ENCODE peak calls at places on chromosomes 12 and 14, in four cellular contexts. One of them, this sample, is unnamed.

GRCh38 chr14:80636071-80636470 is 305.5 kb downstream of the CEP128 start:
- DNase-seq in uterus: no peak
- DNase-seq in GM04504: no peak
- DNase-seq in activated naive CD4-positive, alpha-beta T cell treated with anti-CD3 and anti-CD28 coated beads, Interleukin-2, amount 10 ng/mL, durations not matched to agents 7 days and 5 days: no peak
- DNase-seq in this sample: no peak

GRCh38 chr14:63852271-63852816 is 460 bp upstream of the SYNE2 start:
- DNase-seq in uterus: no peak
- DNase-seq in GM04504: no peak
- DNase-seq in activated naive CD4-positive, alpha-beta T cell treated with anti-CD3 and anti-CD28 coated beads, Interleukin-2, amount 10 ng/mL, durations not matched to agents 7 days and 5 days: no peak
- DNase-seq in this sample: no peak

GRCh38 chr14:35221462-35221861 is 70.7 kb upstream of the PSMA6 start:
- DNase-seq in uterus: no peak
- DNase-seq in GM04504: no peak
- DNase-seq in activated naive CD4-positive, alpha-beta T cell treated with anti-CD3 and anti-CD28 coated beads, Interleukin-2, amount 10 ng/mL, durations not matched to agents 7 days and 5 days: no peak
- DNase-seq in this sample: no peak

GRCh38 chr12:12319501-12320322 is 30.3 kb downstream of the MANSC1 start:
- DNase-seq in uterus: peak
- DNase-seq in GM04504: no peak
- DNase-seq in activated naive CD4-positive, alpha-beta T cell treated with anti-CD3 and anti-CD28 coated beads, Interleukin-2, amount 10 ng/mL, durations not matched to agents 7 days and 5 days: no peak
- DNase-seq in this sample: no peak

GRCh38 chr12:53974084-53975018 is at the start of gene HOTAIR:
- DNase-seq in uterus: peak
- DNase-seq in GM04504: no peak
- DNase-seq in activated naive CD4-positive, alpha-beta T cell treated with anti-CD3 and anti-CD28 coated beads, Interleukin-2, amount 10 ng/mL, durations not matched to agents 7 days and 5 days: peak
- DNase-seq in this sample: no peak

GRCh38 chr12:52637299-52637698 is 14.7 kb downstream of the KRT2 start:
- DNase-seq in uterus: no peak
- DNase-seq in GM04504: no peak
- DNase-seq in activated naive CD4-positive, alpha-beta T cell treated with anti-CD3 and anti-CD28 coated beads, Interleukin-2, amount 10 ng/mL, durations not matched to agents 7 days and 5 days: no peak
- DNase-seq in this sample: peak

GRCh38 chr14:105050551-105050897 is 14.7 kb downstream of the GPR132 start:
- DNase-seq in uterus: no peak
- DNase-seq in GM04504: no peak
- DNase-seq in activated naive CD4-positive, alpha-beta T cell treated with anti-CD3 and anti-CD28 coated beads, Interleukin-2, amount 10 ng/mL, durations not matched to agents 7 days and 5 days: no peak
- DNase-seq in this sample: peak

GRCh38 chr12:131941116-131941986 is 8.4 kb upstream of the EP400 start:
- DNase-seq in uterus: no peak
- DNase-seq in GM04504: no peak
- DNase-seq in activated naive CD4-positive, alpha-beta T cell treated with anti-CD3 and anti-CD28 coated beads, Interleukin-2, amount 10 ng/mL, durations not matched to agents 7 days and 5 days: peak
- DNase-seq in this sample: peak

GRCh38 chr12:49705479-49706267 is 1.5 kb downstream of the FMNL3 start:
- DNase-seq in uterus: no peak
- DNase-seq in GM04504: no peak
- DNase-seq in activated naive CD4-positive, alpha-beta T cell treated with anti-CD3 and anti-CD28 coated beads, Interleukin-2, amount 10 ng/mL, durations not matched to agents 7 days and 5 days: peak
- DNase-seq in this sample: peak

GRCh38 chr12:124463341-124463861 is 104.0 kb downstream of the NCOR2 start:
- DNase-seq in uterus: no peak
- DNase-seq in GM04504: no peak
- DNase-seq in activated naive CD4-positive, alpha-beta T cell treated with anti-CD3 and anti-CD28 coated beads, Interleukin-2, amount 10 ng/mL, durations not matched to agents 7 days and 5 days: no peak
- DNase-seq in this sample: no peak

GRCh38 chr12:52147367-52147972 is 44.3 kb downstream of the KRT80 start:
- DNase-seq in uterus: peak
- DNase-seq in GM04504: peak
- DNase-seq in activated naive CD4-positive, alpha-beta T cell treated with anti-CD3 and anti-CD28 coated beads, Interleukin-2, amount 10 ng/mL, durations not matched to agents 7 days and 5 days: no peak
- DNase-seq in this sample: peak

GRCh38 chr12:53569174-53569557 is 57.0 kb downstream of the ATF7 start:
- DNase-seq in uterus: no peak
- DNase-seq in GM04504: peak
- DNase-seq in activated naive CD4-positive, alpha-beta T cell treated with anti-CD3 and anti-CD28 coated beads, Interleukin-2, amount 10 ng/mL, durations not matched to agents 7 days and 5 days: no peak
- DNase-seq in this sample: no peak

GRCh38 chr14:32366256-32366655 is 37.2 kb downstream of the AKAP6 start:
- DNase-seq in uterus: no peak
- DNase-seq in GM04504: no peak
- DNase-seq in activated naive CD4-positive, alpha-beta T cell treated with anti-CD3 and anti-CD28 coated beads, Interleukin-2, amount 10 ng/mL, durations not matched to agents 7 days and 5 days: no peak
- DNase-seq in this sample: no peak

GRCh38 chr12:76764856-76765255 is 941 bp downstream of the ZDHHC17 start:
- DNase-seq in uterus: no peak
- DNase-seq in GM04504: no peak
- DNase-seq in activated naive CD4-positive, alpha-beta T cell treated with anti-CD3 and anti-CD28 coated beads, Interleukin-2, amount 10 ng/mL, durations not matched to agents 7 days and 5 days: no peak
- DNase-seq in this sample: no peak

GRCh38 chr12:47383942-47384341 is 304.2 kb upstream of the AMIGO2 start:
- DNase-seq in uterus: no peak
- DNase-seq in GM04504: no peak
- DNase-seq in activated naive CD4-positive, alpha-beta T cell treated with anti-CD3 and anti-CD28 coated beads, Interleukin-2, amount 10 ng/mL, durations not matched to agents 7 days and 5 days: no peak
- DNase-seq in this sample: no peak

GRCh38 chr12:65308001-65308400 is 29.5 kb downstream of the MSRB3 start:
- DNase-seq in uterus: no peak
- DNase-seq in GM04504: no peak
- DNase-seq in activated naive CD4-positive, alpha-beta T cell treated with anti-CD3 and anti-CD28 coated beads, Interleukin-2, amount 10 ng/mL, durations not matched to agents 7 days and 5 days: no peak
- DNase-seq in this sample: no peak

GRCh38 chr12:119857036-119857435 is 20.1 kb downstream of the CIT start:
- DNase-seq in uterus: no peak
- DNase-seq in GM04504: no peak
- DNase-seq in activated naive CD4-positive, alpha-beta T cell treated with anti-CD3 and anti-CD28 coated beads, Interleukin-2, amount 10 ng/mL, durations not matched to agents 7 days and 5 days: no peak
- DNase-seq in this sample: no peak

GRCh38 chr12:6375269-6376078 is at the start of gene SCNN1A:
- DNase-seq in uterus: peak
- DNase-seq in GM04504: no peak
- DNase-seq in activated naive CD4-positive, alpha-beta T cell treated with anti-CD3 and anti-CD28 coated beads, Interleukin-2, amount 10 ng/mL, durations not matched to agents 7 days and 5 days: no peak
- DNase-seq in this sample: peak

GRCh38 chr12:52580496-52580895 is 6.9 kb upstream of the KRT74 start:
- DNase-seq in uterus: no peak
- DNase-seq in GM04504: no peak
- DNase-seq in activated naive CD4-positive, alpha-beta T cell treated with anti-CD3 and anti-CD28 coated beads, Interleukin-2, amount 10 ng/mL, durations not matched to agents 7 days and 5 days: no peak
- DNase-seq in this sample: peak

GRCh38 chr14:94295360-94296180 is 2.5 kb upstream of the SERPINA10 start:
- DNase-seq in uterus: no peak
- DNase-seq in GM04504: no peak
- DNase-seq in activated naive CD4-positive, alpha-beta T cell treated with anti-CD3 and anti-CD28 coated beads, Interleukin-2, amount 10 ng/mL, durations not matched to agents 7 days and 5 days: no peak
- DNase-seq in this sample: no peak

GRCh38 chr14:70189678-70190077 is 927 bp upstream of the SLC8A3 start:
- DNase-seq in uterus: no peak
- DNase-seq in GM04504: no peak
- DNase-seq in activated naive CD4-positive, alpha-beta T cell treated with anti-CD3 and anti-CD28 coated beads, Interleukin-2, amount 10 ng/mL, durations not matched to agents 7 days and 5 days: no peak
- DNase-seq in this sample: no peak

GRCh38 chr14:103862393-103862782 is 15.0 kb upstream of the PPP1R13B start:
- DNase-seq in uterus: no peak
- DNase-seq in GM04504: no peak
- DNase-seq in activated naive CD4-positive, alpha-beta T cell treated with anti-CD3 and anti-CD28 coated beads, Interleukin-2, amount 10 ng/mL, durations not matched to agents 7 days and 5 days: no peak
- DNase-seq in this sample: no peak

GRCh38 chr12:95789126-95790024 is 1.2 kb downstream of the NTN4 start:
- DNase-seq in uterus: peak
- DNase-seq in GM04504: no peak
- DNase-seq in activated naive CD4-positive, alpha-beta T cell treated with anti-CD3 and anti-CD28 coated beads, Interleukin-2, amount 10 ng/mL, durations not matched to agents 7 days and 5 days: no peak
- DNase-seq in this sample: peak

GRCh38 chr14:92382677-92383076 is 59.7 kb downstream of the SLC24A4 start:
- DNase-seq in uterus: no peak
- DNase-seq in GM04504: no peak
- DNase-seq in activated naive CD4-positive, alpha-beta T cell treated with anti-CD3 and anti-CD28 coated beads, Interleukin-2, amount 10 ng/mL, durations not matched to agents 7 days and 5 days: no peak
- DNase-seq in this sample: no peak